ENCODE peak calls at places on chromosomes 13 and 19, in eight cellular contexts. S is GM12891, I is endothelial cell, R is hippocampal formation, E is NCI-H187, D is prostate gland, Q is cardiac fibroblast, L is WERI-Rb-1. A is an unnamed sample.

GRCh38 chr13:53782400-53783030 is 753.9 kb downstream of the OLFM4 start:
- DNase-seq in S (peak), I (peak), R (peak), E (peak), D (peak), Q (peak), L (peak), A (peak)

GRCh38 chr13:99811067-99811715 is 160.4 kb downstream of the ZIC5 start:
- DNase-seq in S (no peak), I (no peak), R (no peak), E (no peak), D (no peak), Q (no peak), L (no peak), A (no peak)

GRCh38 chr19:46192990-46193650 is 36.4 kb upstream of the IGFL1 start:
- DNase-seq in S (no peak), I (no peak), R (no peak), E (no peak), D (peak), Q (peak), L (no peak), A (peak)

GRCh38 chr19:17457621-17458020 is 3.1 kb downstream of the NXNL1 start:
- DNase-seq in S (no peak), I (no peak), R (no peak), E (no peak), D (no peak), Q (no peak), L (no peak), A (no peak)

GRCh38 chr13:79306650-79307049 is 99.4 kb downstream of the RBM26 start:
- DNase-seq in S (no peak), I (no peak), R (no peak), E (no peak), D (no peak), Q (no peak), L (no peak), A (no peak)

GRCh38 chr19:12513531-12514061 is 29.0 kb upstream of the ZNF709 start:
- DNase-seq in S (no peak), I (no peak), R (peak), E (no peak), D (no peak), Q (no peak), L (no peak), A (peak)

GRCh38 chr13:24050292-24050711 is 110.2 kb upstream of the SPATA13 start:
- DNase-seq in S (no peak), I (no peak), R (no peak), E (no peak), D (peak), Q (peak), L (no peak), A (peak)

GRCh38 chr19:5880196-5880595 is 9.9 kb upstream of the FUT5 start:
- DNase-seq in S (no peak), I (no peak), R (no peak), E (no peak), D (no peak), Q (no peak), L (no peak), A (no peak)

GRCh38 chr19:10353793-10354391 is 14.5 kb upstream of the ICAM3 start:
- DNase-seq in S (no peak), I (peak), R (no peak), E (no peak), D (no peak), Q (peak), L (peak), A (no peak)

GRCh38 chr13:42170029-42170428 is 101.9 kb upstream of the AKAP11 start:
- DNase-seq in S (no peak), I (no peak), R (no peak), E (no peak), D (no peak), Q (no peak), L (no peak), A (no peak)

GRCh38 chr13:30325668-30326067 is 18.3 kb upstream of the KATNAL1 start:
- DNase-seq in S (no peak), I (no peak), R (no peak), E (no peak), D (no peak), Q (no peak), L (no peak), A (no peak)

GRCh38 chr19:19226204-19226603 is 14.4 kb downstream of the NCAN start:
- DNase-seq in S (no peak), I (no peak), R (no peak), E (no peak), D (no peak), Q (no peak), L (no peak), A (no peak)

GRCh38 chr13:70339738-70340137 is 231.5 kb upstream of the KLHL1 start:
- DNase-seq in S (no peak), I (peak), R (no peak), E (no peak), D (no peak), Q (no peak), L (peak), A (no peak)

GRCh38 chr13:24161010-24161775 is 673 bp downstream of the SPATA13 start:
- DNase-seq in S (peak), I (peak), R (no peak), E (no peak), D (peak), Q (no peak), L (no peak), A (peak)

GRCh38 chr19:53076984-53077383 is 26.2 kb downstream of the ZNF160 start:
- DNase-seq in S (no peak), I (peak), R (peak), E (no peak), D (peak), Q (peak), L (peak), A (peak)

GRCh38 chr19:2524840-2525723 is 49.2 kb downstream of the GADD45B start:
- DNase-seq in S (no peak), I (no peak), R (no peak), E (no peak), D (no peak), Q (no peak), L (no peak), A (peak)

GRCh38 chr13:28754698-28755545 is 36.2 kb upstream of the SLC46A3 start:
- DNase-seq in S (no peak), I (peak), R (no peak), E (no peak), D (no peak), Q (peak), L (no peak), A (no peak)

GRCh38 chr13:105541565-105541964 is 993.9 kb downstream of the EFNB2 start:
- DNase-seq in S (no peak), I (no peak), R (no peak), E (no peak), D (no peak), Q (no peak), L (no peak), A (no peak)

GRCh38 chr13:72097568-72097967 is 230.6 kb upstream of the DACH1 start:
- DNase-seq in S (no peak), I (no peak), R (no peak), E (no peak), D (no peak), Q (no peak), L (no peak), A (no peak)

A was measured in dorsolateral prefrontal cortex.